ENCODE peak calls at places on chromosomes 2 and 18, in four cellular contexts. One of them, this sample, is unnamed.

GRCh38 chr2:130393318-130393910 is 37.6 kb downstream of the PTPN18 start:
- DNase-seq in stimulated activated naive CD4-positive, alpha-beta T cell treated with Interleukin-2 at 50 U/mL for 16 hours: no peak
- DNase-seq in nephron progenitor cell: no peak
- DNase-seq in CD14-positive monocyte: no peak
- DNase-seq in this sample: no peak

GRCh38 chr2:150526006-150526405 is 38.5 kb upstream of the RND3 start:
- DNase-seq in stimulated activated naive CD4-positive, alpha-beta T cell treated with Interleukin-2 at 50 U/mL for 16 hours: no peak
- DNase-seq in CD14-positive monocyte: no peak
- DNase-seq in nephron progenitor cell: no peak
- DNase-seq in this sample: no peak

GRCh38 chr2:140624188-140624587 is 1506.6 kb downstream of the LRP1B start:
- DNase-seq in stimulated activated naive CD4-positive, alpha-beta T cell treated with Interleukin-2 at 50 U/mL for 16 hours: no peak
- DNase-seq in nephron progenitor cell: no peak
- DNase-seq in CD14-positive monocyte: no peak
- DNase-seq in this sample: no peak

GRCh38 chr2:177678939-177679338 is 286.4 kb downstream of the AGPS start:
- DNase-seq in nephron progenitor cell: no peak
- DNase-seq in CD14-positive monocyte: no peak
- DNase-seq in stimulated activated naive CD4-positive, alpha-beta T cell treated with Interleukin-2 at 50 U/mL for 16 hours: no peak
- DNase-seq in this sample: no peak

GRCh38 chr2:71588497-71588896 is 135.1 kb downstream of the DYSF start:
- DNase-seq in nephron progenitor cell: no peak
- DNase-seq in stimulated activated naive CD4-positive, alpha-beta T cell treated with Interleukin-2 at 50 U/mL for 16 hours: no peak
- DNase-seq in CD14-positive monocyte: no peak
- DNase-seq in this sample: no peak

GRCh38 chr2:239114119-239114581 is 266.3 kb downstream of the TWIST2 start:
- DNase-seq in CD14-positive monocyte: no peak
- DNase-seq in stimulated activated naive CD4-positive, alpha-beta T cell treated with Interleukin-2 at 50 U/mL for 16 hours: no peak
- DNase-seq in nephron progenitor cell: no peak
- DNase-seq in this sample: no peak

GRCh38 chr2:237864940-237865622 is 5.7 kb downstream of the RAMP1 start:
- DNase-seq in stimulated activated naive CD4-positive, alpha-beta T cell treated with Interleukin-2 at 50 U/mL for 16 hours: no peak
- DNase-seq in CD14-positive monocyte: no peak
- DNase-seq in nephron progenitor cell: no peak
- DNase-seq in this sample: no peak

GRCh38 chr2:230864122-230864604 is 579 bp upstream of the ITM2C start:
- DNase-seq in stimulated activated naive CD4-positive, alpha-beta T cell treated with Interleukin-2 at 50 U/mL for 16 hours: no peak
- DNase-seq in nephron progenitor cell: no peak
- DNase-seq in CD14-positive monocyte: no peak
- DNase-seq in this sample: no peak

GRCh38 chr18:54805571-54806334 is 22.5 kb upstream of the RAB27B start:
- DNase-seq in CD14-positive monocyte: no peak
- DNase-seq in nephron progenitor cell: no peak
- DNase-seq in stimulated activated naive CD4-positive, alpha-beta T cell treated with Interleukin-2 at 50 U/mL for 16 hours: no peak
- DNase-seq in this sample: no peak

GRCh38 chr2:215697496-215697895 is 261.6 kb upstream of the FN1 start:
- DNase-seq in nephron progenitor cell: no peak
- DNase-seq in CD14-positive monocyte: no peak
- DNase-seq in stimulated activated naive CD4-positive, alpha-beta T cell treated with Interleukin-2 at 50 U/mL for 16 hours: no peak
- DNase-seq in this sample: no peak

GRCh38 chr18:36075862-36076587 is 8.7 kb upstream of the RPRD1A start:
- DNase-seq in nephron progenitor cell: no peak
- DNase-seq in CD14-positive monocyte: peak
- DNase-seq in stimulated activated naive CD4-positive, alpha-beta T cell treated with Interleukin-2 at 50 U/mL for 16 hours: no peak
- DNase-seq in this sample: no peak

GRCh38 chr2:73987109-73987947 is 2.6 kb downstream of the TET3 start:
- DNase-seq in stimulated activated naive CD4-positive, alpha-beta T cell treated with Interleukin-2 at 50 U/mL for 16 hours: peak
- DNase-seq in CD14-positive monocyte: peak
- DNase-seq in nephron progenitor cell: no peak
- DNase-seq in this sample: peak

GRCh38 chr2:186874713-186875112 is 25.7 kb upstream of the ZSWIM2 start:
- DNase-seq in nephron progenitor cell: no peak
- DNase-seq in stimulated activated naive CD4-positive, alpha-beta T cell treated with Interleukin-2 at 50 U/mL for 16 hours: no peak
- DNase-seq in CD14-positive monocyte: no peak
- DNase-seq in this sample: no peak

GRCh38 chr2:195934484-195934883 is 134.2 kb downstream of the DNAH7 start:
- DNase-seq in CD14-positive monocyte: no peak
- DNase-seq in stimulated activated naive CD4-positive, alpha-beta T cell treated with Interleukin-2 at 50 U/mL for 16 hours: no peak
- DNase-seq in nephron progenitor cell: no peak
- DNase-seq in this sample: no peak

GRCh38 chr2:174334781-174335604 is at the start of gene SP9:
- DNase-seq in CD14-positive monocyte: no peak
- DNase-seq in stimulated activated naive CD4-positive, alpha-beta T cell treated with Interleukin-2 at 50 U/mL for 16 hours: no peak
- DNase-seq in nephron progenitor cell: peak
- DNase-seq in this sample: no peak

GRCh38 chr18:23106575-23106974 is 28.7 kb upstream of the CABLES1 start:
- DNase-seq in stimulated activated naive CD4-positive, alpha-beta T cell treated with Interleukin-2 at 50 U/mL for 16 hours: no peak
- DNase-seq in nephron progenitor cell: peak
- DNase-seq in CD14-positive monocyte: no peak
- DNase-seq in this sample: no peak

GRCh38 chr2:39403311-39403710 is 33.8 kb downstream of the MAP4K3 start:
- DNase-seq in CD14-positive monocyte: no peak
- DNase-seq in stimulated activated naive CD4-positive, alpha-beta T cell treated with Interleukin-2 at 50 U/mL for 16 hours: no peak
- DNase-seq in nephron progenitor cell: no peak
- DNase-seq in this sample: no peak

GRCh38 chr2:196607073-196607472 is 32.4 kb upstream of the CCDC150 start:
- DNase-seq in CD14-positive monocyte: no peak
- DNase-seq in nephron progenitor cell: no peak
- DNase-seq in stimulated activated naive CD4-positive, alpha-beta T cell treated with Interleukin-2 at 50 U/mL for 16 hours: no peak
- DNase-seq in this sample: no peak

GRCh38 chr2:196277002-196277401 is 105.6 kb upstream of the STK17B start:
- DNase-seq in nephron progenitor cell: no peak
- DNase-seq in CD14-positive monocyte: no peak
- DNase-seq in stimulated activated naive CD4-positive, alpha-beta T cell treated with Interleukin-2 at 50 U/mL for 16 hours: no peak
- DNase-seq in this sample: no peak